ENCODE peak calls at places on chromosomes 12 and 14, in four cellular contexts. Y, A, E and M are unnamed samples.

GRCh38 chr12:42442888-42443287 is 116.9 kb downstream of the PPHLN1 start:
- DNase-seq in E (no peak), Y (no peak), A (no peak), M (no peak)

GRCh38 chr12:81146228-81147225 is 68.6 kb downstream of the ACSS3 start:
- DNase-seq in A (no peak), E (no peak), Y (no peak), M (no peak)

GRCh38 chr12:115609356-115609755 is 668.1 kb downstream of the MED13L start:
- DNase-seq in A (no peak), E (peak), Y (no peak), M (no peak)

GRCh38 chr14:96754162-96754844 is 42.9 kb upstream of the VRK1 start:
- DNase-seq in A (no peak), Y (no peak), E (peak), M (peak)

GRCh38 chr12:98653866-98654493 is 8.9 kb downstream of the APAF1 start:
- DNase-seq in Y (no peak), E (peak), A (peak), M (peak)

GRCh38 chr12:76866726-76867125 is 12.1 kb downstream of the CSRP2 start:
- DNase-seq in Y (no peak), E (peak), A (peak), M (no peak)

GRCh38 chr12:111598637-111599458 is at the start of gene ATXN2:
- DNase-seq in E (no peak), A (peak), Y (no peak), M (no peak)

GRCh38 chr12:120979220-120979861 is 998 bp downstream of the HNF1A start:
- DNase-seq in Y (no peak), E (no peak), A (no peak), M (no peak)

GRCh38 chr12:44375694-44376093 is 500.4 kb downstream of the NELL2 start:
- DNase-seq in E (no peak), Y (no peak), A (no peak), M (no peak)

GRCh38 chr12:120529641-120530314 is 820 bp upstream of the COQ5 start:
- DNase-seq in E (peak), Y (no peak), A (peak), M (peak)

GRCh38 chr12:120413901-120414695 is 23.8 kb upstream of the COX6A1 start:
- DNase-seq in A (no peak), E (no peak), Y (peak), M (peak)

GRCh38 chr12:22858849-22859569 is 234.0 kb downstream of the ETNK1 start:
- DNase-seq in E (peak), A (no peak), Y (no peak), M (peak)

GRCh38 chr12:110355080-110355479 is 48.4 kb downstream of the ANAPC7 start:
- DNase-seq in A (peak), Y (no peak), E (no peak), M (peak)

GRCh38 chr14:75301666-75302325 is 23.2 kb downstream of the FOS start:
- DNase-seq in Y (no peak), A (peak), E (no peak), M (no peak)

GRCh38 chr12:55019784-55020183 is at the start of gene NEUROD4:
- DNase-seq in E (peak), A (peak), Y (peak), M (peak)

GRCh38 chr12:110266980-110267620 is 13.9 kb upstream of the ATP2A2 start:
- DNase-seq in A (peak), Y (no peak), E (peak), M (no peak)

GRCh38 chr14:54465654-54466053 is 23.1 kb downstream of the GMFB start:
- DNase-seq in A (peak), Y (no peak), E (no peak), M (no peak)

GRCh38 chr14:93234798-93235197 is 27.7 kb downstream of the UBR7 start:
- DNase-seq in A (no peak), Y (no peak), E (peak), M (peak)

GRCh38 chr12:42810006-42810405 is 220.5 kb upstream of the PRICKLE1 start:
- DNase-seq in E (no peak), Y (no peak), A (no peak), M (no peak)

GRCh38 chr12:131039551-131039950 is 85.8 kb downstream of the ADGRD1 start:
- DNase-seq in A (no peak), E (no peak), Y (no peak), M (no peak)

GRCh38 chr14:103141117-103141796 is 18.0 kb downstream of the TNFAIP2 start:
- DNase-seq in Y (peak), A (no peak), E (peak), M (peak)

GRCh38 chr14:104337381-104337780 is 199.0 kb downstream of the KIF26A start:
- DNase-seq in E (no peak), A (no peak), Y (no peak), M (no peak)

DNA sequence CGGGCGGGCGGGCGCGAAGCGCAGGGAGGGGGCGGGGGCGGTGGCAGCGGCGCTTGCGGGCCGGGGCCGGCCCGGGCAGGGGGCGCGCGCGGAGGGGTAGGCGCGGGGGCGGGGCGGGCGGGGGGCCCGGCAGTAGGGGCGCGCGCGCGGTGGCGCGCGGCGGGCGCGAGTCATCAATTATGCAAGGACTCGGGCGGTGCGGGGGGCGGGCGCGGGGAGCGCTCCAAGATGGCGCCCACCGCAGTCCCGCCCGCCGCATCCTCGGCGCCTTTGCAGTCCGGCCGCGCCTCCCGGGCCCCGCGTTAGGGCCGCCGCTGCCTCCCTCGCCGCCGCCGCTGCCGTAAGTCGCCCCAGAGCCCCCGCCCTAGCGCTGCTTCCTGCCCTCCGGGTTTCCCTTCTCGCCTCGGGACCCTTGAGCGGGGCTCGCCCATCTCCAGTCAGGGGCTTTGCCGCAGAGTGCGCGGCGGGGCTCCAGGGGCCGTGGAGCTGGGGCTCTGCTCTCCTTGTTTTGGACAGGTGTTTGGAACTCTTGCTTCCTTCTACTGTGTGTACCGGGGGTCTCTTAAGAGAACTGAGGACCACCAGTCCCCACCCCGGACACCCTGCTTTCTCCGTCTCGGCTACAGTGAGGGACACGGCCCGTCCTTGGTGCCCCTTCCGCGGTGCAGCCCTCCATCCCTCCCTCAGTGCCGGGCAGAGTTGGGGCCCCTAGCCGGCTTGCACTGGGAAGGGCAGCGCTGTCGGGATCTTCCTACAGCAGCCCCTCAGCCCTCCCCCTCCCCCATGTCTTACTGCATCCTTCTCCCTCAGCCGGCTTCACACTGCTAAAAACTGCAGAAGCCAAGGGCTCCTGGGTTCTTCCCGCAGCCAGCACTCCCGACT is at the start of gene SCN8A:
- DNase-seq in A (peak), Y (peak), E (peak), M (peak)
- H2BK120ac ChIP-seq in A (peak), Y (no peak), E (peak), M (peak)

DNA sequence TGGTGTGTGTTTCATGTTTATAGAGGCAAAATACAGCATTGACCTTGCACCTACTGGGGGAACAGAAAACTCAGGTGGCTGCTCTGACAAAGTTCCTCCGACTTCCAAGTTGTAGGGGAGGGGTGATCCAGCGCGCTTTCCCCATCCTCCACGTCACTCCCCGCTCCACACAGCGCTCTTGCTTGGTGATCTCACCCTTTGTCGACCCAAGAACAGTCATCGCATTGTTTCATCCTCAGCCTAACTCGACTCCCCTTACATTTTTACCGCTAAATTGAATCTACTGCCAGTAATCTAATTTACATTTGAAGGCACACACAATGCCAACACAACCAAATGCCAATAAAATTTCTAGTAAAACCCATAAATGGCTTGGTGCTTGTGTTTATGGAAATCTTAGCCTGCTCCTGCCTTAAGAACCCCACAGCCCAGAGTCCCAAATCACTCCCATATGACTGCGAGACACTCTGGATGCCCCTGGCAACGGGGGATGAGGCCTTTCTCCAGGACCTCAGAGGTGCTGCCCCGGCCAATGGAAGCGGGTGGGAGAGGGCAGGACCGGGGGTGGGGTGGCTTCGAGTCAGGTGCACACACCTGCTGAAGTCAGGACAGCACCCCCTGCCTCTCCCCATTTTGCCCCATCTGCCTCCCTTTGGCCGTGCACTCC is 98.2 kb upstream of the GSC start:
- DNase-seq in E (no peak), A (no peak), Y (no peak), M (peak)
- H2BK5ac ChIP-seq in E (no peak), A (no peak), Y (no peak), M (no peak)

GRCh38 chr12:122527478-122527944 is 462 bp downstream of the KNTC1 start:
- DNase-seq in E (peak), A (no peak), Y (no peak), M (peak)
- H2BK120ac ChIP-seq in E (peak), A (no peak), Y (no peak), M (no peak)

DNA sequence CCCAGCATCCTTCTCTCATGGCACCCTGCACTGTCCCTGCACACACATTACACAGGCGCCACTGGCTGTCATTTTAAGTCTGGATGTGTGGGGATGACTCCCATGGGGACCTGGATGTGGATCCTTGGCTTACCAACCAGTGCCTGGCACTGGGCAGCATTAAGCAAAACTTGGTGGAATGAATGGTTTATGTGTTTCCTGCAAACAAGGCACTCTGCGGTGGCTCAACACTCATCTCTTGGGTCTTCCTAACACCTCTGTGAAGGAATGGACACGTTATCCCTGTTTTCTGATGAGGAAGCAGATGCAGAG is 162.3 kb downstream of the RBM19 start:
- DNase-seq in A (no peak), Y (no peak), E (no peak), M (no peak)
- H2BK5ac ChIP-seq in A (no peak), Y (no peak), E (no peak), M (no peak)

DNA sequence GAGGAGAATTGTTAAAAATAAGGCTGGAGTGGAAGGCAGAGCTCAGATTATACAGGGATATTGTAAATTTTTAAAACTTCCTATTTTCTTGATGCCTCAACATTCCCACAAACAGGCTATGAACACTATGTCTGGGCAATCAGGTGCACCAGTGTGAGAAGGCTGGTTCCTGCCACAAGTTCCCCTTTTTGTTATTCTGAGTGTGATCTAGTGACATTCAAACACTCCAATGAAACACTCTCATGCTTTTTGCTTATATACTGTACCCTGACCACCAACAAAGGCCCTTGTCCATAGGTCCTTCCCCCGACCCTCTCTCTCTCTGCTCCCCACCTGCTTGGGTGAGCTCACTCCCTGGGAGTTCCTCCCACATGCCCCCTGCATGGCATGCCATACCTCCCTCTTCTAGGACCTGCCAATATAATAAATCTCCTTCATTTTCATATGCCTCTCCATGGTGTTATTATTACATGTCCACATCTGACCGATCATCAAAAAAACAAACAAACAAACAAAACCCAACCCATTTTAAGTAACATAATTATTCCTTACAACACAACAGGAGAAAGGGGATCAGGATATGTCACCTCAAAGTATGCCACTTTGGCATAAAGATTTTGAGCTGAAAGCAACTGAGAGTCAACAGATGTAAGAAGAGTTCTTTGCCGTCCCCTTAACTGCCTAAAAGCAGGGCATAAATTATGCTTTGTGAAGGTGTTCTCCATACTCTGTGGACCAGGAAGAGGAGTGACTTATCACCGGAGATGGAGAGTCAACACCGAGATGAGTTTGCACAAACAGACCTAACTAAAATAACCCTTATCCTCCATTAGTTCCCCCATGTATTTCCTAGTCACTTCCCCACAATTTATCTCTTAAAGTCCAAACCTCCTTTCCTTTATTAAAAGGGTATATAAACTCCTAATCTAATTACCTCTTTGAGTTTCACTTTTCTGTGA is 42.5 kb upstream of the CATSPERB start:
- DNase-seq in E (no peak), Y (no peak), A (no peak), M (no peak)
- H2BK120ac ChIP-seq in E (no peak), Y (no peak), A (no peak), M (no peak)

DNA sequence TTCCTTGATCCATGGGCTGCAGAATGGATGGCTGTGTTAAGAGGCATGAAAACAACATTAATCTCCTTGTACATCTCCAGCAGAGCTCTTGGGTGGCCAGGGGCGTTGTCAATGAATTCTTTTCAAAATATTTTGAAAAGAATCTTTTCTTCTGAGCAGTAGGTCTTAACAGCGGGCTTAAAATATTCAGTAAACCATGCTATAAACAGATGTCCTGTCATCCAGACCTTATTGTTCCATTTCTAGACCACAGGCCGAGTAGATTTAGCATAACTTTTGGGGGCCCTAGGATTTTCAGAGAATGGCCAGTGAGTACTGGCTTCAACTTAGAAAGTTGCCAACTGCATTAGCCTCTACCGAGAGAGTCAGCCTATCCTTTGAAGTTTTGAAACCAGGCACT is 130.2 kb downstream of the RAD51B start:
- DNase-seq in A (no peak), Y (no peak), E (no peak), M (no peak)
- H2BK5ac ChIP-seq in A (no peak), Y (no peak), E (no peak), M (no peak)